ENCODE peak calls at places on chromosomes 12 and 14, in four cellular contexts. A is endothelial cell, U is mesothelial cell of epicardium, P is neural crest cell. H is an unnamed sample.
A peak's percentile ranks its signal among the peaks of the same experiment; 100 is the strongest.

GRCh38 chr12:110436231-110436630 is 13.9 kb downstream of the ARPC3 start:
- DNase-seq in A (no peak), U (no peak), P (no peak), H (no peak)

GRCh38 chr12:113049976-113050742 is 6.4 kb upstream of the DTX1 start:
- DNase-seq in A (peak; percentile 49), U (no peak), P (peak; percentile 14), H (no peak)

GRCh38 chr12:9948606-9949286 is 16.6 kb upstream of the CLEC2A start:
- DNase-seq in A (no peak), U (no peak), P (no peak), H (no peak)

GRCh38 chr14:21077672-21078071 is 7.6 kb downstream of the ARHGEF40 start:
- DNase-seq in A (no peak), U (no peak), P (no peak), H (no peak)

GRCh38 chr14:22829661-22830328 is at the start of gene MRPL52:
- DNase-seq in A (peak; percentile 80), U (peak; percentile 73), P (peak; percentile 73), H (peak; percentile 91)

GRCh38 chr14:101721951-101722661 is 39.4 kb upstream of the PPP2R5C start:
- DNase-seq in A (no peak), U (no peak), P (no peak), H (no peak)

GRCh38 chr12:76037130-76038105 is 5.8 kb upstream of the PHLDA1 start:
- DNase-seq in A (peak; percentile 17), U (no peak), P (peak; percentile 20), H (no peak)

GRCh38 chr14:36976571-36977023 is 195.8 kb downstream of the SLC25A21 start:
- DNase-seq in A (no peak), U (no peak), P (no peak), H (no peak)

GRCh38 chr12:103399986-103400385 is 95.8 kb downstream of the C12orf42 start:
- DNase-seq in A (no peak), U (no peak), P (no peak), H (no peak)

GRCh38 chr12:84508325-84508861 is 404.2 kb downstream of the SLC6A15 start:
- DNase-seq in A (no peak), U (no peak), P (no peak), H (no peak)

GRCh38 chr12:124036117-124037109 is 63.4 kb downstream of the ZNF664 start:
- DNase-seq in A (peak; percentile 27), U (peak; percentile 62), P (peak; percentile 52), H (no peak)

GRCh38 chr14:72165151-72165715 is 233.0 kb downstream of the RGS6 start:
- DNase-seq in A (no peak), U (no peak), P (no peak), H (no peak)

GRCh38 chr14:100551056-100551455 is 36.2 kb downstream of the BEGAIN start:
- DNase-seq in A (no peak), U (no peak), P (no peak), H (no peak)

GRCh38 chr14:92563359-92563758 is 49.8 kb downstream of the RIN3 start:
- DNase-seq in A (no peak), U (no peak), P (no peak), H (no peak)

GRCh38 chr12:38669530-38669929 is 235.9 kb downstream of the CPNE8 start:
- DNase-seq in A (no peak), U (peak; percentile 38), P (no peak), H (no peak)

GRCh38 chr12:38666425-38666824 is 239.0 kb downstream of the CPNE8 start:
- DNase-seq in A (no peak), U (no peak), P (no peak), H (no peak)

GRCh38 chr12:38669081-38669480 is 236.3 kb downstream of the CPNE8 start:
- DNase-seq in A (no peak), U (no peak), P (no peak), H (no peak)

GRCh38 chr12:38662851-38663250 is 242.5 kb downstream of the CPNE8 start:
- DNase-seq in A (no peak), U (no peak), P (no peak), H (no peak)

DNA sequence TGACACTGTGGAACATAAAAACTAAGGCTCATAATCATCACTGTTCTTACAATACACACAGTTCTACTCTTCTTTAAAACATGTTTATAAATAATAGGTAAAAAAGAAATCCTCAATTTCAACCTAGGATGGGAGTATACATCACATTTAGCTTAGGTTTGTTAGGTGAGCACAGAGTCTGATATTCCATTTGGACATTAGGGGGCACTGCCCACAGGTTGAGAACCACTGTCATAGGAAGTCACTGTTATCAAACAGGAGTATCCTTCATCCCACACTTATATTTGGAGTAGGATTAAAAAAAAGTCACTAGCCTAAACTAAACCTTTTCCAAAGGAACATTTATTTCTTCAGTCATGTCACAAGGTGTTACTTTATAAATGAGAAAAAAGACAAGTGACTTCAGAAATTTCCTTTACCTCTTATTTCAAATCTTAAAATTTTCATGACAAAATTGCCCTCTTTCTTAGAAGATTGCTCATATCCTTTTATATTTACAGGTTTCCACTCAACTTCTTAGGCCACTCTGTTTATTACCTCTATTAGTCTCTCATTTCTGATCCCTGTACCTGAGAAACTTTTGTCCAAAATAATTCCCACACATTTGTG is 240.6 kb downstream of the CPNE8 start:
- DNase-seq in A (peak; percentile 12), U (no peak), P (no peak), H (no peak)
- TF ChIP-seq CTCF in A (peak; percentile 49), U (peak; percentile 18), P (peak; percentile 66), H (peak; percentile 66)

GRCh38 chr12:88401153-88401552 is 179.1 kb downstream of the KITLG start:
- DNase-seq in A (no peak), U (no peak), P (no peak), H (no peak)
- TF ChIP-seq CTCF in A (no peak), U (no peak), P (no peak), H (no peak)

GRCh38 chr14:61561657-61562276 is 133.5 kb upstream of the HIF1A start:
- DNase-seq in A (peak; percentile 70), U (peak; percentile 45), P (no peak), H (no peak)
- TF ChIP-seq CTCF in A (no peak), U (no peak), P (no peak), H (no peak)

GRCh38 chr14:25042362-25043299 is 7.3 kb downstream of the STXBP6 start:
- DNase-seq in A (peak; percentile 21), U (no peak), P (no peak), H (no peak)
- TF ChIP-seq CTCF in A (peak; percentile 49), U (peak; percentile 24), P (peak; percentile 66), H (peak; percentile 81)

GRCh38 chr12:128057586-128057985 is 209.4 kb upstream of the TMEM132C start:
- DNase-seq in A (no peak), U (no peak), P (no peak), H (no peak)

GRCh38 chr12:128052341-128052740 is 214.6 kb upstream of the TMEM132C start:
- DNase-seq in A (no peak), U (no peak), P (no peak), H (no peak)

GRCh38 chr12:128056299-128056885 is 210.6 kb upstream of the TMEM132C start:
- DNase-seq in A (no peak), U (no peak), P (peak; percentile 4), H (no peak)

GRCh38 chr12:128055567-128055966 is 211.4 kb upstream of the TMEM132C start:
- DNase-seq in A (no peak), U (no peak), P (no peak), H (no peak)

GRCh38 chr12:128052777-128053176 is 214.2 kb upstream of the TMEM132C start:
- DNase-seq in A (no peak), U (no peak), P (no peak), H (no peak)
- TF ChIP-seq CTCF in A (no peak), U (no peak), P (no peak), H (no peak)

GRCh38 chr14:74620923-74621322 is 8.9 kb upstream of the LTBP2 start:
- DNase-seq in A (no peak), U (no peak), P (no peak), H (no peak)

GRCh38 chr14:74620497-74620921 is 8.5 kb upstream of the LTBP2 start:
- DNase-seq in A (no peak), U (no peak), P (no peak), H (no peak)

GRCh38 chr14:74621556-74621955 is 9.5 kb upstream of the LTBP2 start:
- DNase-seq in A (no peak), U (no peak), P (no peak), H (no peak)

GRCh38 chr14:74618078-74618952 is 6.3 kb upstream of the LTBP2 start:
- DNase-seq in A (no peak), U (no peak), P (no peak), H (no peak)

DNA sequence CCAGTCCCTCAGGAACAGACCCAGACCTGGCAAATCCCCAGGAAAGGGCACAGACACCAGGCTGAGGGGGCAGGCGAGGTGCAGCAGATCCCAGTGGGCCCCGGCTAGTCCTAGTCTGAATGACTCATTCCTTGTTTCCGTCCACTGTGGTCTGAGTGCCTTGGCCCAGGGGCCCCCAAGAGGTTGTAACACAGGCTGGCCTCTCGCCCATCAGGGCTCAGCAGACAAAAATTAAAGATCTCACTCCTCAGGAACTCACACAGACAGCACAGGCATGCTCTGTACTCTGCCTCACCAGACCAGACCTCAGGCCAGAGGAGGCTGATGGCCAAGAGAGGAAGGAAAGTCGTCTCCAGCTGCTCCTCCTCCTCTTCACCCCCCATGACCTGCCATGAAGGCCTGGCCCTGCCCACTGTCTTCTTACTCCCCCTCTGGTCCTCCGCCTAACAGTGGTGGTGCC is 7.7 kb upstream of the LTBP2 start:
- DNase-seq in A (no peak), U (no peak), P (no peak), H (peak; percentile 88)
- TF ChIP-seq CTCF in A (no peak), U (no peak), P (no peak), H (no peak)

H was measured in osteocyte.